ENCODE peak calls at places on chromosome 19, in six cellular contexts. One of them, this sample, is unnamed.

GRCh38 chr19:23776507-23777205 is 18.0 kb upstream of the ZNF681 start:
- DNase-seq in A549: no peak
- DNase-seq in K562: no peak
- DNase-seq in HepG2: no peak
- DNase-seq in H1: no peak
- DNase-seq in GM12878: no peak
- DNase-seq in this sample: no peak

GRCh38 chr19:50568321-50569022 is at the start of gene LRRC4B:
- DNase-seq in K562: peak
- DNase-seq in GM12878: no peak
- DNase-seq in HepG2: no peak
- DNase-seq in H1: peak
- DNase-seq in A549: no peak
- DNase-seq in this sample: peak

GRCh38 chr19:16594681-16595091 is 22.5 kb upstream of the SLC35E1 start:
- DNase-seq in H1: no peak
- DNase-seq in GM12878: no peak
- DNase-seq in HepG2: no peak
- DNase-seq in A549: no peak
- DNase-seq in K562: no peak
- DNase-seq in this sample: no peak

GRCh38 chr19:33409906-33410685 is 36.6 kb downstream of the CEBPG start:
- DNase-seq in HepG2: no peak
- DNase-seq in A549: no peak
- DNase-seq in K562: no peak
- DNase-seq in H1: no peak
- DNase-seq in GM12878: no peak
- DNase-seq in this sample: no peak

GRCh38 chr19:4640247-4641000 is 1.1 kb downstream of the TNFAIP8L1 start:
- DNase-seq in A549: no peak
- DNase-seq in H1: no peak
- DNase-seq in K562: no peak
- DNase-seq in HepG2: peak
- DNase-seq in GM12878: no peak
- DNase-seq in this sample: no peak

GRCh38 chr19:42295342-42295741 is 6.6 kb upstream of the PRR19 start:
- DNase-seq in K562: no peak
- DNase-seq in H1: peak
- DNase-seq in A549: no peak
- DNase-seq in GM12878: no peak
- DNase-seq in HepG2: no peak
- DNase-seq in this sample: no peak

GRCh38 chr19:1526979-1527649 is 3.2 kb downstream of the PLK5 start:
- DNase-seq in HepG2: no peak
- DNase-seq in A549: no peak
- DNase-seq in K562: no peak
- DNase-seq in H1: no peak
- DNase-seq in GM12878: no peak
- DNase-seq in this sample: no peak

GRCh38 chr19:18903146-18904056 is 7.4 kb upstream of the CERS1 start:
- DNase-seq in HepG2: no peak
- DNase-seq in A549: no peak
- DNase-seq in GM12878: no peak
- DNase-seq in H1: no peak
- DNase-seq in K562: no peak
- DNase-seq in this sample: no peak

GRCh38 chr19:1407662-1408299 is 395 bp downstream of the DAZAP1 start:
- DNase-seq in A549: no peak
- DNase-seq in H1: no peak
- DNase-seq in K562: no peak
- DNase-seq in HepG2: no peak
- DNase-seq in GM12878: no peak
- DNase-seq in this sample: no peak

GRCh38 chr19:34193439-34193838 is 21.1 kb downstream of the LSM14A start:
- DNase-seq in H1: no peak
- DNase-seq in A549: no peak
- DNase-seq in HepG2: no peak
- DNase-seq in K562: no peak
- DNase-seq in GM12878: no peak
- DNase-seq in this sample: no peak

GRCh38 chr19:45177817-45178261 is at the start of gene TRAPPC6A:
- DNase-seq in A549: peak
- DNase-seq in GM12878: no peak
- DNase-seq in HepG2: no peak
- DNase-seq in H1: no peak
- DNase-seq in K562: no peak
- DNase-seq in this sample: no peak

GRCh38 chr19:17841810-17842662 is 5.7 kb downstream of the JAK3 start:
- DNase-seq in HepG2: no peak
- DNase-seq in H1: peak
- DNase-seq in A549: peak
- DNase-seq in GM12878: no peak
- DNase-seq in K562: peak
- DNase-seq in this sample: peak

GRCh38 chr19:28465317-28466086 is 747.4 kb downstream of the UQCRFS1 start:
- DNase-seq in H1: no peak
- DNase-seq in HepG2: no peak
- DNase-seq in A549: no peak
- DNase-seq in GM12878: no peak
- DNase-seq in K562: no peak
- DNase-seq in this sample: no peak

GRCh38 chr19:29259867-29260281 is 46.9 kb upstream of the UQCRFS1 start:
- DNase-seq in K562: no peak
- DNase-seq in H1: no peak
- DNase-seq in A549: no peak
- DNase-seq in HepG2: no peak
- DNase-seq in GM12878: no peak
- DNase-seq in this sample: no peak

GRCh38 chr19:29715695-29716581 is 877 bp upstream of the C19orf12 start:
- DNase-seq in A549: no peak
- DNase-seq in H1: no peak
- DNase-seq in GM12878: no peak
- DNase-seq in HepG2: peak
- DNase-seq in K562: peak
- DNase-seq in this sample: no peak

GRCh38 chr19:55454787-55455243 is 6.6 kb downstream of the ISOC2 start:
- DNase-seq in H1: peak
- DNase-seq in HepG2: peak
- DNase-seq in A549: peak
- DNase-seq in GM12878: no peak
- DNase-seq in K562: peak
- DNase-seq in this sample: peak

GRCh38 chr19:55451522-55452380 is 8.7 kb upstream of the SHISA7 start:
- DNase-seq in HepG2: no peak
- DNase-seq in K562: peak
- DNase-seq in GM12878: no peak
- DNase-seq in H1: peak
- DNase-seq in A549: no peak
- DNase-seq in this sample: peak

GRCh38 chr19:55453861-55454260 is 7.6 kb downstream of the ISOC2 start:
- DNase-seq in GM12878: no peak
- DNase-seq in A549: no peak
- DNase-seq in K562: no peak
- DNase-seq in H1: no peak
- DNase-seq in HepG2: no peak
- DNase-seq in this sample: no peak

GRCh38 chr19:55451163-55451521 is 8.0 kb upstream of the SHISA7 start:
- DNase-seq in GM12878: no peak
- DNase-seq in H1: no peak
- DNase-seq in K562: no peak
- DNase-seq in HepG2: no peak
- DNase-seq in A549: no peak
- DNase-seq in this sample: no peak

DNA sequence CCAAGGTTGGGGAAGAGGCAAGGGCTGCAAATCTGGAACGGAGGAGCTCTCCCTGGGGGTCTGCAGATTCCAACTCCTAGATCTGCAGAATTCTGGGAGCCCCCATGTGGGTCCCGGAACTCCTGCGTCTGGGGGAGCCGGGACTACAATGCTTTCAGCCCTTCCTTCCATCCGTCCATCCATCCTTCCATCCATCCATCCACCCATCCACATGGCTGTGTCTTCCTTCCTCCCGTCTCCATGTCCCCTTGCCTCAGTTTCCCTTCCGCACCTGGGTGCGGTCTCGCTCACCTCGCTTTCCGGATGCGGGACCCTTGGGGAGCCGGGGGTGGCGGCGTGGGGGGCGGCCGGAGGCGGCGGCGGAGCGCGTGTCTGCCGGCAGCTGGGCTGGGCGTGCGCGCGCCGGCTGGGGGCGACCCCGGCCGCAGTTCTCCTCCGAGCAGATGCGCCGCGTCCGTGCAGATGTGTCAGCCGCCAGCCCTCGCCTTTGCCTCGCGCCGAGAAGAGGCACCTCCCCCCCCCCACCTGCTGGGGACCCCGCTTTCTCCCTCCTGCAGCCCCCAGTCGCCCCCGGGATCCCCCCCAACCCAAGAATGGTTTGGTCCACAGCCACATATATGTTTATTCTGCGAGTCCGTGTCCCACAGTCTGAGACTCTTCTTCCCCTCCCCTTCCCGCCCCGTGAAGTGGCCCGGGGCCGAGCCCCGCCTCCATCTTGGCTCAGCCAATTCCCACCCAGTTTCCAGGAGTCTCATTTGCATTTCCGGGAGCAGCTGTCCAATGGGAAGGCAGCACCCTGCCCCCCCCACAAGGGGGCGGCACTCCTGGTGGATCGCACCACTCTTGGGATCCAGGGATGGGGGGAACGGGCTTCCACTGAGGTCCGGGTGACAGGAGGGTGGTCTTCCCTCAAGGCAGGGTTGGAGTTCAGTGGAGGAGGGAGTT is 8.8 kb downstream of the ISOC2 start:
- DNase-seq in K562: peak
- DNase-seq in H1: peak
- DNase-seq in GM12878: no peak
- DNase-seq in HepG2: peak
- DNase-seq in A549: peak
- DNase-seq in this sample: peak
- TF ChIP-seq CHD2 in K562: peak
- TF ChIP-seq CHD2 in H1: peak
- TF ChIP-seq CHD2 in GM12878: no peak
- TF ChIP-seq CHD2 in HepG2: no peak
- TF ChIP-seq CHD2 in A549: no peak
- TF ChIP-seq CHD2 in this sample: peak

GRCh38 chr19:52825765-52826164 is 4.3 kb upstream of the ZNF28 start:
- DNase-seq in A549: no peak
- DNase-seq in GM12878: no peak
- DNase-seq in K562: no peak
- DNase-seq in HepG2: no peak
- DNase-seq in H1: no peak
- DNase-seq in this sample: no peak

GRCh38 chr19:52823676-52824075 is 2.2 kb upstream of the ZNF28 start:
- DNase-seq in GM12878: no peak
- DNase-seq in A549: no peak
- DNase-seq in HepG2: no peak
- DNase-seq in K562: no peak
- DNase-seq in H1: no peak
- DNase-seq in this sample: no peak
- TF ChIP-seq CHD2 in GM12878: no peak
- TF ChIP-seq CHD2 in A549: no peak
- TF ChIP-seq CHD2 in HepG2: no peak
- TF ChIP-seq CHD2 in K562: no peak
- TF ChIP-seq CHD2 in H1: no peak
- TF ChIP-seq CHD2 in this sample: no peak

GRCh38 chr19:6767357-6768235 is at the start of gene SH2D3A:
- DNase-seq in GM12878: peak
- DNase-seq in H1: peak
- DNase-seq in K562: peak
- DNase-seq in HepG2: peak
- DNase-seq in A549: peak
- DNase-seq in this sample: peak

GRCh38 chr19:6765738-6766356 is 1.4 kb downstream of the SH2D3A start:
- DNase-seq in HepG2: peak
- DNase-seq in K562: no peak
- DNase-seq in A549: no peak
- DNase-seq in H1: peak
- DNase-seq in GM12878: no peak
- DNase-seq in this sample: no peak

GRCh38 chr19:6766357-6767080 is 716 bp downstream of the SH2D3A start:
- DNase-seq in GM12878: no peak
- DNase-seq in A549: no peak
- DNase-seq in H1: no peak
- DNase-seq in HepG2: no peak
- DNase-seq in K562: peak
- DNase-seq in this sample: no peak

GRCh38 chr19:6768236-6768785 is 1.1 kb upstream of the SH2D3A start:
- DNase-seq in HepG2: no peak
- DNase-seq in A549: no peak
- DNase-seq in K562: no peak
- DNase-seq in GM12878: no peak
- DNase-seq in H1: no peak
- DNase-seq in this sample: no peak

GRCh38 chr19:6767081-6767356 is 216 bp downstream of the SH2D3A start:
- DNase-seq in A549: no peak
- DNase-seq in GM12878: no peak
- DNase-seq in H1: no peak
- DNase-seq in K562: peak
- DNase-seq in HepG2: peak
- DNase-seq in this sample: no peak
- TF ChIP-seq CHD2 in A549: no peak
- TF ChIP-seq CHD2 in GM12878: no peak
- TF ChIP-seq CHD2 in H1: no peak
- TF ChIP-seq CHD2 in K562: no peak
- TF ChIP-seq CHD2 in HepG2: no peak
- TF ChIP-seq CHD2 in this sample: no peak

GRCh38 chr19:12521996-12522395 is 29.3 kb downstream of the ZNF564 start:
- DNase-seq in GM12878: no peak
- DNase-seq in HepG2: peak
- DNase-seq in K562: peak
- DNase-seq in H1: peak
- DNase-seq in A549: no peak
- DNase-seq in this sample: no peak

GRCh38 chr19:12526542-12526941 is 24.7 kb downstream of the ZNF564 start:
- DNase-seq in H1: no peak
- DNase-seq in A549: no peak
- DNase-seq in K562: no peak
- DNase-seq in GM12878: no peak
- DNase-seq in HepG2: no peak
- DNase-seq in this sample: no peak

DNA sequence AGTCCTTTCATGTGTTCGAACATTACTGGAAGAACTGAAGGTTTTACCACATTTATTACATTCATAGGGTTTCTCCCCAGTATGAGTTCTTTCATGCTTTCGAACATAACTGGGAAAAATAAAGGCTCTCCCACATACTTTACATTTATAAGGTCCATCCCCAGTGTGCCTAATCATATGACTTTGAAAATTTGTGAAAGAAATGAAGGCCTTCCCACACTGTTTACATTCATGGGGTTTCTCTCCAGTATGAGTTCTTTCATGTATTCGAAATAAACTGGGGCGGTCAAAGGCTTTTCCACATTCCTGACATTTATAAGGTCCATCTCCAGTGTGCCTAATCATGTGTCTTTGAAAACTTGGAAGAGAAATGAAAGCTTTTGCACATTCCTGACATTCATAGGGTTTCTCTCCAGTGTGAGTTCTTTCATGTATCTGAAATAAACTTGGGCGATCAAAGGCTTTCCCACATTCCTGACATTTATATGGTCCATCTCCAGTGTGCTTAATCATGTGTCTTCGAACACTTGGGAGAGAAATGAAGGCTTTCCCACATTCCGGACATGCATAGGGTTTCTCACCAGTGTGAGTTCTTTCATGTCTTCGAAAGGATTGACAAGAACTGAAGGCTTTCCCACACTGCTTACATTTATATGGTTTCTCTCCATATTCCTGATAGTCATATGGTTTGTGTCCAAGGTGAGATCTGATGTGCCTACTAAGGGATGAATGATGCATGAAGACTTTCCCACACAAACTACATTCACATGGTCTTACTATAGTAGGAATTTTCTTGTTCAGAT is 24.0 kb downstream of the ZNF564 start:
- DNase-seq in K562: peak
- DNase-seq in HepG2: no peak
- DNase-seq in GM12878: no peak
- DNase-seq in A549: no peak
- DNase-seq in H1: no peak
- DNase-seq in this sample: no peak
- TF ChIP-seq CHD2 in K562: no peak
- TF ChIP-seq CHD2 in HepG2: no peak
- TF ChIP-seq CHD2 in GM12878: no peak
- TF ChIP-seq CHD2 in A549: no peak
- TF ChIP-seq CHD2 in H1: no peak
- TF ChIP-seq CHD2 in this sample: no peak

This sample was measured in SK-N-SH.